ENCODE peak calls at places on chromosome 18, in seven cellular contexts. D is Panc1, P is HCT116, E is A549, H is GM12878, S is GM23338, C is HepG2. K is an unnamed sample.

GRCh38 chr18:76412010-76412817 is 82.8 kb downstream of the ZNF516 start:
- DNase-seq in D (no peak), P (no peak), C (no peak), S (no peak), E (no peak), H (no peak), K (no peak)

GRCh38 chr18:7618821-7619410 is 51.8 kb downstream of the PTPRM start:
- DNase-seq in D (no peak), E (no peak), S (no peak), H (no peak), P (no peak), C (no peak), K (no peak)

GRCh38 chr18:70454705-70455322 is 166.0 kb downstream of the SOCS6 start:
- DNase-seq in C (peak; percentile 60), H (no peak), E (peak; percentile 38), P (peak; percentile 67), D (peak; percentile 61), S (peak; percentile 81), K (peak; percentile 59)

GRCh38 chr18:10101293-10101701 is 187.5 kb downstream of the VAPA start:
- DNase-seq in D (no peak), S (peak; percentile 27), E (no peak), C (no peak), P (no peak), H (no peak), K (no peak)

GRCh38 chr18:23593720-23594119 is 7.4 kb upstream of the NPC1 start:
- DNase-seq in C (no peak), H (no peak), E (peak; percentile 45), S (no peak), D (peak; percentile 65), P (no peak), K (peak; percentile 33)

GRCh38 chr18:9684901-9685738 is 23.0 kb upstream of the RAB31 start:
- DNase-seq in P (no peak), H (no peak), C (no peak), S (no peak), D (no peak), E (no peak), K (peak; percentile 54)

GRCh38 chr18:5057348-5058012 is 139.6 kb downstream of the AKAIN1 start:
- DNase-seq in S (peak; percentile 89), E (peak; percentile 21), H (peak; percentile 32), D (peak; percentile 24), P (peak; percentile 21), C (peak; percentile 52), K (peak; percentile 63)

GRCh38 chr18:25503567-25504081 is 151.7 kb upstream of the ZNF521 start:
- DNase-seq in H (no peak), D (no peak), P (peak; percentile 12), S (peak; percentile 75), C (peak; percentile 17), E (peak; percentile 1), K (no peak)

GRCh38 chr18:37668971-37669747 is 103.6 kb upstream of the CELF4 start:
- DNase-seq in D (no peak), H (no peak), P (no peak), C (no peak), E (no peak), S (peak; percentile 62), K (no peak)

GRCh38 chr18:49612515-49613033 is 50.7 kb downstream of the LIPG start:
- DNase-seq in D (no peak), P (no peak), S (peak; percentile 44), H (peak; percentile 38), C (no peak), E (no peak), K (no peak)

GRCh38 chr18:23217781-23218180 is 82.5 kb downstream of the CABLES1 start:
- DNase-seq in C (no peak), E (no peak), S (no peak), P (no peak), D (no peak), H (no peak), K (no peak)

GRCh38 chr18:44799422-44800421 is 119.0 kb downstream of the SETBP1 start:
- DNase-seq in C (no peak), S (no peak), H (peak; percentile 48), D (no peak), P (no peak), E (no peak), K (no peak)

GRCh38 chr18:44796505-44797198 is 116.0 kb downstream of the SETBP1 start:
- DNase-seq in H (no peak), S (no peak), E (no peak), C (peak; percentile 1), P (no peak), D (no peak), K (no peak)

GRCh38 chr18:44801796-44802195 is 121.1 kb downstream of the SETBP1 start:
- DNase-seq in S (no peak), P (no peak), C (no peak), H (no peak), D (no peak), E (no peak), K (no peak)

GRCh38 chr18:44795241-44795640 is 114.6 kb downstream of the SETBP1 start:
- DNase-seq in S (no peak), D (no peak), E (no peak), H (no peak), P (no peak), C (no peak), K (no peak)

GRCh38 chr18:44798433-44799048 is 117.9 kb downstream of the SETBP1 start:
- DNase-seq in D (no peak), E (no peak), P (no peak), S (no peak), C (peak; percentile 19), H (no peak), K (no peak)
- TF ChIP-seq REST in D (no peak), E (no peak), P (no peak), S (no peak), C (no peak), H (no peak), K (peak; percentile 13)

GRCh38 chr18:48085781-48086487 is 155.5 kb upstream of the SMAD2 start:
- DNase-seq in C (no peak), S (no peak), H (no peak), E (no peak), P (no peak), D (no peak), K (no peak)
- TF ChIP-seq REST in C (no peak), S (no peak), H (no peak), E (no peak), P (no peak), D (no peak), K (no peak)

GRCh38 chr18:40413160-40413559 is 1541.9 kb upstream of the PIK3C3 start:
- DNase-seq in D (no peak), E (no peak), C (peak; percentile 2), S (peak; percentile 69), H (no peak), P (no peak), K (no peak)

GRCh38 chr18:40414155-40414754 is 1540.8 kb upstream of the PIK3C3 start:
- DNase-seq in E (no peak), C (no peak), S (no peak), P (no peak), H (no peak), D (no peak), K (no peak)

GRCh38 chr18:40415224-40415791 is 1539.7 kb upstream of the PIK3C3 start:
- DNase-seq in E (no peak), S (peak; percentile 22), C (no peak), P (no peak), H (no peak), D (no peak), K (no peak)

GRCh38 chr18:40417501-40417900 is 1537.5 kb upstream of the PIK3C3 start:
- DNase-seq in C (no peak), E (no peak), P (no peak), S (no peak), D (no peak), H (no peak), K (no peak)

DNA sequence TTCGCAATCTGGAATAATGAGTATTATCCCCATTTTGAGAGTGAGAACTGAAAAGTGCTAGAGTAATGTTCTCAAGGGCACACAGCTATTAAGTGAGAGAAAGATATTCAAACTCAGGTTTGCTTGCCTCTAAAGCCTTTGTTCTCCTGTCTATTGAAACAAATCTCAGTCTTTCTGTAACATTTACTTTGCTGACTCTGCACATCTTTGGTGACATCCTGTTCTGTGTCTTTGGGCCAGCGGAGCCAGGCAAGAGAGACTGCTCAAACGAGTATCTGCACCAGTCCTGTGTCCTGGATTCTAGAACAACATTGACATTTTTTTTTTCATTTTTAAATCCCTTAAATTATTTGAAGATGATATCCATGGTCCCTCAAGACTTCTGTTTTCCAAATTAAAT is 1539.2 kb upstream of the PIK3C3 start:
- DNase-seq in S (no peak), P (no peak), D (no peak), H (no peak), C (no peak), E (no peak), K (no peak)
- TF ChIP-seq REST in S (no peak), P (no peak), D (no peak), H (no peak), C (no peak), E (no peak), K (no peak)

DNA sequence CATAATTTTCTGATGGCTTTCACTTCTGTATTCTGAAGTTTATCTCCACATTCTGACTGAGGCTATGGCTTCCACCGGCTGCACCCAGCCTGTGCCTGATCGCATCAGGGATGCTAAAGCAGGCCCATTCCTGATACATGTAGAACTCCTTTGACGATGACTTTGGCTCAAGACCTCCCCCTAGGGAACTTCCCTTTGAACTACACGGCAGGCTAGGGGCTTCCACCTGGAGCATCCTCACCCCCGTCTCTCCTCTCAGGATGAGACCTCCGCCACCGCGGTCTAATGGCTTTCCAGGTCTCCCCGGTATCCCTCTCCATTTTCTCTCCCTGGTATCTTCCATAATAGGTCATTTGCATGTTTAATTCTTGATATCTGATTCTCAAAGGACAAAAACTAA is 214.9 kb upstream of the CHST9 start:
- DNase-seq in P (no peak), C (no peak), H (no peak), D (no peak), S (peak; percentile 88), E (no peak), K (no peak)
- TF ChIP-seq REST in P (no peak), C (no peak), H (no peak), D (no peak), S (no peak), E (no peak), K (no peak)

DNA sequence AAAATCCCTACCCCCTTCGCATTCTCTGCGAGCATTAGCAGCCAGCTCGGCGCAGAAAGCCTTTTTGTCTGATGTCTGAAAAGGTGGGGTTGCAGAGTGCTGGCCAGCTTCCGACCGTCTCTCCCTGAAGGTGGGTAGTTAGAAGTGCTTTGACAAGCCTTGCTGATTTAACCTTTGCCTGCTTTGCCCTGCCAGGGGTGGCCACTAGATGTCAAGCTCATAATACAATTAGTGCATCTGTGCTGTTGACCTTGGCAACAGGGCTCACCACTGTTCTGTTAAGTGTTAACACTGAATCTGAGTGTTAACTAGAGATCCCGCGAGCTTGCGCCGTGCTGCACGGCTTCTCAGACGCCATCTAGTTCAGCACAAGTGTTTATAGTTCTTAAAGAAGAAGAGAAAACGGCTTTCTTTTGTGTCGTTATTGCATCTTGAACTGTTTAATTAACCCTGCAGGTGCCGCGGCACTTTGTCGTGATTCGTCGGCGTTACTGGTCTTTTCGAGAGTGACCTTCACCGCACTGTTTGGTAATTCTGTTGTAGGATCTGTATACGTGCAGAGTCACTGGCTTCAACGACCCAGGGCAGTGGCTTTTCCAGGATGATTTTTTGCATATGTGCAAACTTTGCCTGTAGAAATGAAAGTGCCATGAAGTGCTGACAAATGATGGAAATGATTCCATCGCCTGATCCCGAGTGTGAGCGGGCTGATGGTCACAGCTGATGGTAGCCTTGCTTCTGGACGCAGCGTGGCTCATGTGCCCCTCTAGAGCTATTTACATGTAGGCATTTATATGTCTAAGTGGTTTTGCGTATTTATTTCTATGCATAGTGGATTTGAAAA is 5.5 kb downstream of the SALL3 start:
- DNase-seq in E (peak; percentile 7), S (peak; percentile 90), D (peak; percentile 50), C (peak; percentile 33), P (no peak), H (no peak), K (no peak)
- TF ChIP-seq REST in E (no peak), S (no peak), D (no peak), C (no peak), P (no peak), H (no peak), K (no peak)